ENCODE peak calls at places on chromosomes 7 and 10, in nine cellular contexts. W, T, E, Y, L, X, V, P and N are unnamed samples.

GRCh38 chr7:15577600-15577999 is 15.8 kb upstream of the AGMO start:
- DNase-seq in W (no peak), T (no peak), E (no peak), Y (no peak), L (no peak), X (no peak), V (no peak), P (no peak), N (no peak)

GRCh38 chr10:43673471-43673870 is 24.8 kb upstream of the ZNF32 start:
- DNase-seq in W (no peak), T (no peak), E (no peak), Y (no peak), L (no peak), X (no peak), V (no peak), P (no peak), N (no peak)

GRCh38 chr10:124010563-124011131 is 82.8 kb downstream of the CHST15 start:
- DNase-seq in W (no peak), T (peak), E (no peak), Y (peak), L (no peak), X (no peak), V (no peak), P (no peak), N (no peak)

GRCh38 chr7:6159097-6159483 is 113.3 kb downstream of the CYTH3 start:
- DNase-seq in W (no peak), T (no peak), E (no peak), Y (peak), L (no peak), X (no peak), V (no peak), P (no peak), N (no peak)

GRCh38 chr10:79026341-79026761 is 42.4 kb upstream of the ZMIZ1 start:
- DNase-seq in W (no peak), T (peak), E (no peak), Y (no peak), L (no peak), X (no peak), V (no peak), P (no peak), N (no peak)

GRCh38 chr7:102260856-102261255 is 25.8 kb upstream of the SH2B2 start:
- DNase-seq in W (peak), T (no peak), E (no peak), Y (peak), L (no peak), X (no peak), V (no peak), P (no peak), N (no peak)

GRCh38 chr10:129764011-129764900 is 199.8 kb downstream of the EBF3 start:
- DNase-seq in W (no peak), T (no peak), E (peak), Y (peak), L (no peak), X (no peak), V (no peak), P (no peak), N (no peak)

GRCh38 chr10:9301148-9301547 is 1246.7 kb downstream of the GATA3 start:
- DNase-seq in W (peak), T (no peak), E (no peak), Y (no peak), L (no peak), X (no peak), V (no peak), P (no peak), N (no peak)

GRCh38 chr7:101598422-101598957 is 30.6 kb downstream of the MYL10 start:
- DNase-seq in W (no peak), T (no peak), E (no peak), Y (peak), L (no peak), X (no peak), V (no peak), P (peak), N (no peak)

GRCh38 chr10:5910323-5911100 is 20.5 kb downstream of the FBH1 start:
- DNase-seq in W (no peak), T (no peak), E (no peak), Y (peak), L (no peak), X (no peak), V (no peak), P (no peak), N (no peak)

GRCh38 chr7:150520145-150520544 is 5.5 kb downstream of the GIMAP7 start:
- DNase-seq in W (no peak), T (no peak), E (no peak), Y (no peak), L (no peak), X (no peak), V (no peak), P (no peak), N (no peak)

GRCh38 chr7:5041047-5041446 is 4.6 kb upstream of the RBAK start:
- DNase-seq in W (no peak), T (no peak), E (no peak), Y (no peak), L (no peak), X (no peak), V (no peak), P (no peak), N (no peak)

GRCh38 chr10:112875474-112876267 is 74.4 kb upstream of the TCF7L2 start:
- DNase-seq in W (peak), T (no peak), E (no peak), Y (no peak), L (no peak), X (no peak), V (peak), P (peak), N (peak)

GRCh38 chr10:43980313-43980712 is 331.6 kb upstream of the ZNF32 start:
- DNase-seq in W (no peak), T (no peak), E (no peak), Y (no peak), L (no peak), X (no peak), V (no peak), P (no peak), N (no peak)

GRCh38 chr7:139680676-139681462 is 96.9 kb downstream of the HIPK2 start:
- DNase-seq in W (peak), T (peak), E (peak), Y (peak), L (no peak), X (peak), V (peak), P (peak), N (peak)

GRCh38 chr7:150737265-150738055 is at the start of gene GIMAP5:
- DNase-seq in W (no peak), T (no peak), E (peak), Y (peak), L (no peak), X (peak), V (no peak), P (no peak), N (no peak)

GRCh38 chr10:12564173-12564572 is 214.8 kb downstream of the CAMK1D start:
- DNase-seq in W (peak), T (no peak), E (no peak), Y (no peak), L (no peak), X (no peak), V (no peak), P (no peak), N (no peak)

GRCh38 chr10:4195214-4195613 is 410.2 kb upstream of the KLF6 start:
- DNase-seq in W (peak), T (no peak), E (no peak), Y (no peak), L (no peak), X (no peak), V (no peak), P (no peak), N (no peak)

GRCh38 chr10:45160266-45160665 is 155.1 kb downstream of the OR13A1 start:
- DNase-seq in W (peak), T (no peak), E (no peak), Y (no peak), L (no peak), X (no peak), V (no peak), P (no peak), N (no peak)

GRCh38 chr10:88537337-88537736 is 45.8 kb downstream of the RNLS start:
- DNase-seq in W (no peak), T (no peak), E (no peak), Y (no peak), L (no peak), X (no peak), V (no peak), P (no peak), N (no peak)

GRCh38 chr10:81724431-81724830 is 150.6 kb upstream of the NRG3 start:
- DNase-seq in W (no peak), T (no peak), E (no peak), Y (no peak), L (no peak), X (no peak), V (no peak), P (no peak), N (no peak)

GRCh38 chr10:97049670-97050069 is 136.1 kb downstream of the SLIT1 start:
- DNase-seq in W (no peak), T (no peak), E (no peak), Y (no peak), L (no peak), X (no peak), V (no peak), P (no peak), N (no peak)

GRCh38 chr7:82110146-82110823 is 333.3 kb downstream of the CACNA2D1 start:
- DNase-seq in W (no peak), T (peak), E (no peak), Y (no peak), L (no peak), X (no peak), V (no peak), P (no peak), N (no peak)

GRCh38 chr10:43700306-43700705 is 51.6 kb upstream of the ZNF32 start:
- DNase-seq in W (peak), T (no peak), E (no peak), Y (no peak), L (no peak), X (no peak), V (no peak), P (no peak), N (no peak)

GRCh38 chr10:77240042-77240619 is 397.5 kb downstream of the KCNMA1 start:
- DNase-seq in W (no peak), T (no peak), E (no peak), Y (no peak), L (peak), X (no peak), V (no peak), P (no peak), N (no peak)

GRCh38 chr7:101597941-101598340 is 31.2 kb downstream of the MYL10 start:
- DNase-seq in W (no peak), T (no peak), E (no peak), Y (no peak), L (no peak), X (no peak), V (no peak), P (no peak), N (no peak)

GRCh38 chr10:124152139-124152780 is 58.9 kb upstream of the CHST15 start:
- DNase-seq in W (peak), T (no peak), E (peak), Y (peak), L (no peak), X (no peak), V (peak), P (peak), N (peak)

GRCh38 chr7:140616328-140616727 is 24.3 kb downstream of the DENND2A start:
- DNase-seq in W (no peak), T (no peak), E (no peak), Y (no peak), L (no peak), X (no peak), V (no peak), P (no peak), N (no peak)

GRCh38 chr10:132543916-132544743 is 6.5 kb downstream of the INPP5A start:
- DNase-seq in W (no peak), T (peak), E (peak), Y (no peak), L (no peak), X (no peak), V (no peak), P (no peak), N (no peak)

GRCh38 chr10:815338-816104 is 116.0 kb downstream of the LARP4B start:
- DNase-seq in W (no peak), T (no peak), E (no peak), Y (no peak), L (no peak), X (no peak), V (no peak), P (no peak), N (no peak)

GRCh38 chr7:116316838-116317612 is 106.7 kb downstream of the TES start:
- DNase-seq in W (peak), T (peak), E (peak), Y (peak), L (peak), X (peak), V (peak), P (peak), N (peak)

GRCh38 chr7:115747174-115747573 is 283.4 kb downstream of the TFEC start:
- DNase-seq in W (no peak), T (no peak), E (no peak), Y (no peak), L (no peak), X (peak), V (no peak), P (no peak), N (no peak)

GRCh38 chr10:74244097-74244685 is 93.2 kb downstream of the ADK start:
- DNase-seq in W (peak), T (no peak), E (no peak), Y (no peak), L (peak), X (no peak), V (no peak), P (no peak), N (no peak)

GRCh38 chr10:51405580-51406367 is 293.6 kb downstream of the CSTF2T start:
- DNase-seq in W (no peak), T (no peak), E (no peak), Y (no peak), L (peak), X (no peak), V (no peak), P (no peak), N (no peak)

GRCh38 chr7:140364819-140365218 is 33.5 kb downstream of the SLC37A3 start:
- DNase-seq in W (peak), T (no peak), E (no peak), Y (no peak), L (no peak), X (no peak), V (no peak), P (no peak), N (no peak)

GRCh38 chr7:101986335-101986734 is 168.9 kb downstream of the CUX1 start:
- DNase-seq in W (peak), T (no peak), E (no peak), Y (no peak), L (no peak), X (no peak), V (no peak), P (no peak), N (no peak)

DNA sequence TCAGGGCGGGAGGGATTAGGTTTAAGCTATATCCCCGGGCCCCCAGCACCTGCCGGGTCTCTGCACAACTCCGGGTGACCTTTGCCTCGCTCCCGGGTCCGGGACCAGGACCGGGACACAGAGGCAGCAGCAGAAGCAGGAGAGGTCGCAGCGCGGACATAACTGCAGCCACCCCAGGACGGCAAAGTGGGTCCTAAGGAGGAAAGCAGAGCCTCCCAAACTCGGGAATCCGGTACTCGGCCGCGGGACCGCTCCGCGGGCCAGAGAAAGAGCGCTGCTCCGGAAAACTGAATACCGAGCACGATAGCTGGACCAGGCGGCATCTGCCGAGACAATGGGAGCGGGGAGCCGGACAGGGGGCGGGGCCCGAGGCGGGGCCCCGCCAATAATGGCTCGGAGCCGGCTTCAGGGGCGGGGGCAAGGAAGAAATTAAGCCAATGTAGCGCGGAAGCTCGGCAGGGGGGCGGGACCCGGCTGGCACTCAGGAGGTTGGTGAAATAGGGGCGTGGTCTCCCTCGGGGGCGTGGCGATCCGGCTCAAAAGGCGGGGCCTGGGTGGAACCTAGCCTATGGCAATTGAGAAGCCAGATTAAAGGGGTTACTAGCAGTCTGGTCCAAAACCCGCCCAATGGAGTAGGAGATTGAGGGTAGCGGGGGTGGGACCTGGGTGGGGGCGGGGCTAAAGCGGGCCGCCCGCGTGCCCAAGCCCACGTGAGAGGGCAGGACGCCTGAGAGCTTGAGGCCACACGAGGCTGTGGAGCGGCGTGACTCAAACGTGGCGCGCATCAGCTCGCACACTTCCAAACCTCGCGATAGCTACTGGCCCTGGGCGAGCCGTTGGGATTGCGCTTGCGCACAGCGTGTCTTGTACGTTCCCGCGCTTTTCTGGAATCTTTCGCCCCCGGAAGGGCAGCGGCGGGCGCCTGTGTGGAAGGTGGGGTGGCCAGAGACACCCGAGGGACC is at the start of the genes GPC2 and STAG3:
- DNase-seq in W (peak), T (peak), E (peak), Y (peak), L (peak), X (peak), V (peak), P (peak), N (peak)
- H3K4me3 ChIP-seq in W (peak), T (peak), E (peak), Y (peak), L (peak), X (peak), V (peak), P (peak), N (peak)

GRCh38 chr7:42493436-42494198 is 256.6 kb upstream of the GLI3 start:
- DNase-seq in W (peak), T (peak), E (peak), Y (peak), L (no peak), X (no peak), V (peak), P (no peak), N (peak)

GRCh38 chr7:42492895-42493294 is 255.9 kb upstream of the GLI3 start:
- DNase-seq in W (peak), T (no peak), E (peak), Y (no peak), L (no peak), X (no peak), V (no peak), P (no peak), N (no peak)

GRCh38 chr7:42491106-42491505 is 254.1 kb upstream of the GLI3 start:
- DNase-seq in W (no peak), T (no peak), E (no peak), Y (no peak), L (no peak), X (no peak), V (no peak), P (no peak), N (no peak)

GRCh38 chr7:42485171-42485838 is 248.3 kb upstream of the GLI3 start:
- DNase-seq in W (no peak), T (no peak), E (no peak), Y (no peak), L (no peak), X (no peak), V (no peak), P (no peak), N (no peak)

GRCh38 chr7:42489299-42489698 is 252.3 kb upstream of the GLI3 start:
- DNase-seq in W (no peak), T (no peak), E (no peak), Y (no peak), L (no peak), X (no peak), V (no peak), P (no peak), N (no peak)
- H3K4me3 ChIP-seq in W (no peak), T (no peak), E (no peak), Y (no peak), L (no peak), X (no peak), V (no peak), P (no peak), N (no peak)

GRCh38 chr7:128053023-128053422 is 21.8 kb upstream of the LRRC4 start:
- DNase-seq in W (peak), T (no peak), E (no peak), Y (no peak), L (peak), X (no peak), V (no peak), P (no peak), N (no peak)

GRCh38 chr7:128052404-128052803 is 21.2 kb upstream of the LRRC4 start:
- DNase-seq in W (no peak), T (no peak), E (no peak), Y (no peak), L (no peak), X (no peak), V (no peak), P (no peak), N (no peak)

GRCh38 chr7:128055668-128056067 is 24.4 kb upstream of the LRRC4 start:
- DNase-seq in W (no peak), T (no peak), E (no peak), Y (no peak), L (no peak), X (no peak), V (no peak), P (no peak), N (no peak)

GRCh38 chr7:128056901-128057300 is 25.7 kb upstream of the LRRC4 start:
- DNase-seq in W (peak), T (no peak), E (no peak), Y (no peak), L (no peak), X (no peak), V (peak), P (no peak), N (no peak)

GRCh38 chr7:128053991-128054390 is 22.8 kb upstream of the LRRC4 start:
- DNase-seq in W (no peak), T (no peak), E (no peak), Y (no peak), L (no peak), X (no peak), V (no peak), P (no peak), N (no peak)
- H3K4me3 ChIP-seq in W (no peak), T (no peak), E (no peak), Y (no peak), L (no peak), X (no peak), V (no peak), P (no peak), N (no peak)

GRCh38 chr7:30244340-30244739 is 40.1 kb upstream of the ZNRF2 start:
- DNase-seq in W (no peak), T (no peak), E (no peak), Y (no peak), L (no peak), X (no peak), V (no peak), P (no peak), N (no peak)

GRCh38 chr7:30237271-30237695 is 47.1 kb upstream of the ZNRF2 start:
- DNase-seq in W (no peak), T (no peak), E (no peak), Y (no peak), L (no peak), X (peak), V (no peak), P (no peak), N (no peak)

GRCh38 chr7:30238721-30239441 is 45.5 kb upstream of the ZNRF2 start:
- DNase-seq in W (peak), T (no peak), E (peak), Y (peak), L (peak), X (peak), V (no peak), P (peak), N (no peak)

GRCh38 chr7:30241767-30242166 is 42.6 kb upstream of the ZNRF2 start:
- DNase-seq in W (peak), T (no peak), E (no peak), Y (no peak), L (no peak), X (no peak), V (no peak), P (no peak), N (no peak)

DNA sequence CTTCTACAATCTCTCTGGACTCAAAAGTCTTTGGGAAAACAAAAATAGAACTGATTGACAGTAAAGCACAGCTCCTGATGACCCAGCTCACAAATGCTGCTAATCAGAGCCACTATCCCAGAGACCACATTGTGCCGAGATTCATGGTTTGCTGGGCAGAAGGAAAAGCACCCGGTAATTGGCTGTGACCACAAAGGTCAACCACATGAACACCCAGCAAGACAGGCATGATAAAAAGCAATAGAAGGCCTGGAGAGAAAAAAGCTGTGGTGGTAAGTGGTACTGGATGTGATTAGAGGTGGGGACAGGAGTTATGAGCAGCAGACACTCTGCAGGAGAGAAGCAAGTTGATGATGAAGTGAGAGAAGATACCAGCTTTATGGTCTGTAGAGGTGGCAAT is 44.0 kb upstream of the ZNRF2 start:
- DNase-seq in W (no peak), T (no peak), E (no peak), Y (no peak), L (no peak), X (peak), V (no peak), P (no peak), N (no peak)
- H3K4me3 ChIP-seq in W (no peak), T (no peak), E (no peak), Y (no peak), L (no peak), X (no peak), V (no peak), P (no peak), N (no peak)